ENCODE peak calls at places on chromosome 4, in eight cellular contexts. Z is tibial nerve; W is left cardiac atrium; Y is glutamatergic neuron; X is ELR; P is right cardiac atrium; D is stimulated activated CD8-positive, alpha-beta memory T cell treated with anti-CD3 and anti-CD28 coated beads, Interleukin-4, amount 100 ng/mL, for 4 hours; C is GM20000. T is an unnamed sample.

GRCh38 chr4:82785248-82786003 is 13.2 kb downstream of the SCD5 start:
- DNase-seq in Z (no peak), W (no peak), Y (no peak), X (peak; percentile 91), P (no peak), D (no peak), C (no peak), T (no peak)

GRCh38 chr4:113809313-113809712 is 47.8 kb upstream of the CAMK2D start:
- DNase-seq in Z (peak; percentile 52), W (peak; percentile 47), Y (no peak), X (no peak), P (peak; percentile 66), D (no peak), C (no peak), T (peak; percentile 11)

GRCh38 chr4:2332201-2332975 is 70.5 kb upstream of the MXD4 start:
- DNase-seq in Z (no peak), W (no peak), Y (no peak), X (no peak), P (no peak), D (no peak), C (no peak), T (no peak)

GRCh38 chr4:143539670-143540023 is 26.1 kb downstream of the SMARCA5 start:
- DNase-seq in Z (no peak), W (no peak), Y (no peak), X (no peak), P (no peak), D (no peak), C (no peak), T (no peak)

GRCh38 chr4:27764526-27764837 is 903.8 kb downstream of the STIM2 start:
- DNase-seq in Z (no peak), W (no peak), Y (no peak), X (no peak), P (no peak), D (no peak), C (no peak), T (no peak)

GRCh38 chr4:68361146-68361589 is 11.3 kb upstream of the YTHDC1 start:
- DNase-seq in Z (no peak), W (no peak), Y (no peak), X (peak; percentile 84), P (no peak), D (no peak), C (no peak), T (no peak)

GRCh38 chr4:185165605-185166063 is 22.6 kb downstream of the SLC25A4 start:
- DNase-seq in Z (no peak), W (no peak), Y (no peak), X (no peak), P (no peak), D (no peak), C (peak; percentile 41), T (no peak)

GRCh38 chr4:80219301-80220025 is 22.2 kb downstream of the PRDM8 start:
- DNase-seq in Z (no peak), W (no peak), Y (no peak), X (peak; percentile 56), P (peak; percentile 6), D (no peak), C (no peak), T (no peak)

GRCh38 chr4:74545488-74545887 is 100.6 kb downstream of the AREG start:
- DNase-seq in Z (peak; percentile 5), W (peak; percentile 25), Y (no peak), X (peak; percentile 40), P (peak; percentile 83), D (no peak), C (no peak), T (no peak)

GRCh38 chr4:8342651-8343050 is 73.1 kb downstream of the HTRA3 start:
- DNase-seq in Z (no peak), W (no peak), Y (peak; percentile 59), X (peak; percentile 15), P (peak; percentile 55), D (no peak), C (no peak), T (no peak)

GRCh38 chr4:121666091-121666679 is 30.6 kb downstream of the ANXA5 start:
- DNase-seq in Z (peak; percentile 49), W (peak; percentile 29), Y (no peak), X (no peak), P (peak; percentile 73), D (no peak), C (no peak), T (no peak)

GRCh38 chr4:123706961-123707360 is 310.4 kb downstream of the SPRY1 start:
- DNase-seq in Z (no peak), W (no peak), Y (no peak), X (no peak), P (no peak), D (no peak), C (no peak), T (no peak)

GRCh38 chr4:106238819-106239420 is 77.1 kb downstream of the TBCK start:
- DNase-seq in Z (no peak), W (no peak), Y (no peak), X (peak; percentile 57), P (no peak), D (no peak), C (peak; percentile 16), T (no peak)

GRCh38 chr4:85423414-85423813 is 51.5 kb upstream of the ARHGAP24 start:
- DNase-seq in Z (no peak), W (no peak), Y (no peak), X (peak; percentile 54), P (no peak), D (no peak), C (no peak), T (no peak)

T was measured in midbrain.